ENCODE peak calls at places on chromosomes 11 and 22, in seven cellular contexts. V is HFF-Myc, J is astrocyte of the cerebellum, X is tibial artery, N is cardiac muscle cell, D is fibroblast of lung, S is lung. R is an unnamed sample.

GRCh38 chr22:49929553-49929979 is 11.1 kb downstream of the CRELD2 start:
- DNase-seq in V (no peak), J (no peak), X (no peak), N (peak; percentile 53), D (no peak), S (peak; percentile 65), R (peak; percentile 35)

GRCh38 chr11:86548278-86548917 is 124.0 kb downstream of the ME3 start:
- DNase-seq in V (no peak), J (no peak), X (no peak), N (peak; percentile 75), D (peak; percentile 85), S (no peak), R (peak; percentile 77)

GRCh38 chr11:115912484-115912945 is 408.3 kb upstream of the CADM1 start:
- DNase-seq in V (no peak), J (no peak), X (no peak), N (no peak), D (peak; percentile 35), S (no peak), R (no peak)

GRCh38 chr11:36295926-36296325 is at the start of gene PRR5L:
- DNase-seq in V (no peak), J (no peak), X (no peak), N (no peak), D (no peak), S (no peak), R (no peak)

GRCh38 chr11:119318240-119319135 is 1.6 kb upstream of the MCAM start:
- DNase-seq in V (no peak), J (no peak), X (peak; percentile 85), N (peak; percentile 85), D (peak; percentile 81), S (no peak), R (peak; percentile 79)

GRCh38 chr11:129866328-129866727 is 29.1 kb downstream of the NFRKB start:
- DNase-seq in V (no peak), J (no peak), X (no peak), N (no peak), D (no peak), S (no peak), R (no peak)

GRCh38 chr11:27429740-27430451 is 42.7 kb downstream of the LGR4 start:
- DNase-seq in V (no peak), J (peak; percentile 27), X (no peak), N (no peak), D (peak; percentile 62), S (no peak), R (no peak)

GRCh38 chr22:31345331-31346254 is 553 bp downstream of the PATZ1 start:
- DNase-seq in V (no peak), J (peak; percentile 68), X (peak; percentile 88), N (peak; percentile 91), D (peak; percentile 84), S (peak; percentile 75), R (peak; percentile 84)

GRCh38 chr11:44338721-44339529 is 29.0 kb upstream of the ALX4 start:
- DNase-seq in V (no peak), J (no peak), X (no peak), N (no peak), D (no peak), S (no peak), R (no peak)

GRCh38 chr11:11313426-11313825 is 39.6 kb downstream of the CSNK2A3 start:
- DNase-seq in V (peak; percentile 11), J (no peak), X (no peak), N (peak; percentile 17), D (peak; percentile 36), S (peak; percentile 55), R (peak; percentile 45)

GRCh38 chr11:19374189-19374588 is 133.4 kb upstream of the E2F8 start:
- DNase-seq in V (peak; percentile 43), J (no peak), X (no peak), N (peak; percentile 75), D (peak; percentile 85), S (no peak), R (peak; percentile 85)

GRCh38 chr11:26766996-26767395 is 45.1 kb upstream of the SLC5A12 start:
- DNase-seq in V (no peak), J (no peak), X (no peak), N (peak; percentile 29), D (peak; percentile 66), S (no peak), R (peak; percentile 21)

GRCh38 chr22:27687984-27688545 is 113.5 kb downstream of the MN1 start:
- DNase-seq in V (no peak), J (no peak), X (no peak), N (no peak), D (peak; percentile 23), S (no peak), R (no peak)

GRCh38 chr11:75760710-75761493 is 7.7 kb upstream of the DGAT2 start:
- DNase-seq in V (no peak), J (no peak), X (no peak), N (peak; percentile 52), D (peak; percentile 59), S (no peak), R (peak; percentile 50)

GRCh38 chr11:100637706-100638105 is 49.4 kb upstream of the ARHGAP42 start:
- DNase-seq in V (no peak), J (no peak), X (no peak), N (no peak), D (no peak), S (no peak), R (no peak)

GRCh38 chr22:23404689-23405365 is 175.3 kb downstream of the IGLL1 start:
- DNase-seq in V (no peak), J (peak; percentile 15), X (no peak), N (peak; percentile 48), D (no peak), S (no peak), R (peak; percentile 44)

GRCh38 chr11:1308745-1309497 is 511 bp downstream of the TOLLIP start:
- DNase-seq in V (no peak), J (no peak), X (peak; percentile 72), N (no peak), D (peak; percentile 35), S (no peak), R (no peak)

GRCh38 chr22:41656515-41656914 is 32.2 kb downstream of the SNU13 start:
- DNase-seq in V (no peak), J (no peak), X (peak; percentile 19), N (peak; percentile 14), D (no peak), S (no peak), R (no peak)

GRCh38 chr11:130133716-130134115 is 25.9 kb upstream of the ST14 start:
- DNase-seq in V (no peak), J (no peak), X (no peak), N (no peak), D (no peak), S (no peak), R (no peak)

DNA sequence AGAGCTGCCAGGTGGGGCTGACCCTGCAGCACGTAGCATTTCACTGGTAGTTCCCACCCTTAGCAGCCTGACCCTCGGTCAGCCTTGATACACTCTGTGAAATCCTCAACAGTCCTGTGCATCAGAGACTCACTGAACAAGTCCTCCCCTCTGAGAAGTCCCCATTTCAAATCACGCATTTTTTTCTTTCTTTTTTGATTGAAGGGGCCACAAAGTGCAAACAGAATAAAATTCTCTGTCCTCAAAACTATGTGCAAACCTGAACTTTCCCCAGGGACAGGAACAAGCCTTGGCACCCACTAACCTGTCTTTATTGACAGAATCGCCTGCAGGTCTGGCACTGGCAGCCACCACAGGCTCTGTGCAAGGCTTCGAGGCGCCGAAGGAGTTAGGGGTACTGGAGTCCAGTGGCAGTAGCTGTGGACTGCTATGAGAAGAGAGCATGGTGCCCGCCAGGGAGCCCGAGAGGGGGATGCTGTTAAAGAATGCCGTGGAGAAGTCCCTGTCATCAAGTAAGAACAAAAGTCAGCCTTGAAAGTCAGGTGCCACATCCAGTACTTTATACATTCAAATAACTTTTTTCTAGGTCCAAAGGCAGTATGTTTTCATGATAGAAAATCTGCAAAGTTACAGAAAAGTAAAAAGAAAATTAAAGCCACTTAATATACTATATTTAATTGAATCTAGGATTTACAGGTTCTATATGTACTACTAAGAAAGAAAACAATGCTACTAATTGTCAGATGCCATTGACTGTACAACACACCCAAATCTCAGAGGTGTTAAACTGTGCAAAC is 53.8 kb downstream of the HIRA start:
- DNase-seq in V (no peak), J (no peak), X (no peak), N (no peak), D (no peak), S (no peak), R (no peak)
- H3K4me3 ChIP-seq in V (no peak overlapping the region), J (no peak overlapping the region), X (no peak overlapping the region), N (no peak overlapping the region), D (no peak overlapping the region), S (no peak overlapping the region), R (no peak overlapping the region)

DNA sequence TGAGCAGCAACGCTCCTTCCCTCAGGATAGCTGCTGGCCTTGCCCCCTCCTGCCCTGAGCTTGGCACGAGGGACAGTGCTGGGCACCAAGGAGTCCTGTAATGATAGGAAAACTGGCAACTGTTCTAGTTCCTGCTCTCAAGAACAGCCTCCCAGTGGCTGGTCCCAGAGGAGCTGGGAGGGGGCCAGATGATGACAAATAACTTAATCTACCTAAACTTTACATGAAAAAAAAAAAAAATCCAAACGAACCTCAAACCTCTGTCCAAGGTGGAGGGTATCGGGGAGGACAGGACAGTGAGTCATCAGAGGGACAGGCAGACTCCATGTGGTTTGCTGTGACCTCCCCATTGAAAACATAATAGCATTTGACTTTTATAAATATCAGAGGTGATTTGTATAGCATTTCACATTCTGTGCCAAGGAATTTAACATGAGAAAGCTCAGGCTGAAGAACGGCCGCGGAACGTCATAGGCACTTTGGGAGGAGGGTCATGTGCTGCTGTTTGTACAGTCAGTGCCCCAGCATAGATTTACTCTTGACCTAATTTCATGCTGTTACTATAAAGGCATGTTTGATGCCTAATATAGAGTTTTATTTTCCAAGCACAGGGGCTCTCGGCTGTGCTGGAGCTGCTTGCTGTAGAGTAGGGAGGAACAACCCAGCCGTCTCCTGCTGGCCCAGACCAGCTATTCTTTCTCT is 98.2 kb upstream of the NNMT start:
- DNase-seq in V (peak; percentile 31), J (peak; percentile 98), X (peak; percentile 90), N (peak; percentile 98), D (peak; percentile 77), S (peak; percentile 82), R (peak; percentile 99)
- H3K4me3 ChIP-seq in V (no peak overlapping the region), J (no peak overlapping the region), X (peak overlapping the region; percentile 19), N (no peak overlapping the region), D (no peak overlapping the region), S (no peak overlapping the region), R (no peak overlapping the region)

DNA sequence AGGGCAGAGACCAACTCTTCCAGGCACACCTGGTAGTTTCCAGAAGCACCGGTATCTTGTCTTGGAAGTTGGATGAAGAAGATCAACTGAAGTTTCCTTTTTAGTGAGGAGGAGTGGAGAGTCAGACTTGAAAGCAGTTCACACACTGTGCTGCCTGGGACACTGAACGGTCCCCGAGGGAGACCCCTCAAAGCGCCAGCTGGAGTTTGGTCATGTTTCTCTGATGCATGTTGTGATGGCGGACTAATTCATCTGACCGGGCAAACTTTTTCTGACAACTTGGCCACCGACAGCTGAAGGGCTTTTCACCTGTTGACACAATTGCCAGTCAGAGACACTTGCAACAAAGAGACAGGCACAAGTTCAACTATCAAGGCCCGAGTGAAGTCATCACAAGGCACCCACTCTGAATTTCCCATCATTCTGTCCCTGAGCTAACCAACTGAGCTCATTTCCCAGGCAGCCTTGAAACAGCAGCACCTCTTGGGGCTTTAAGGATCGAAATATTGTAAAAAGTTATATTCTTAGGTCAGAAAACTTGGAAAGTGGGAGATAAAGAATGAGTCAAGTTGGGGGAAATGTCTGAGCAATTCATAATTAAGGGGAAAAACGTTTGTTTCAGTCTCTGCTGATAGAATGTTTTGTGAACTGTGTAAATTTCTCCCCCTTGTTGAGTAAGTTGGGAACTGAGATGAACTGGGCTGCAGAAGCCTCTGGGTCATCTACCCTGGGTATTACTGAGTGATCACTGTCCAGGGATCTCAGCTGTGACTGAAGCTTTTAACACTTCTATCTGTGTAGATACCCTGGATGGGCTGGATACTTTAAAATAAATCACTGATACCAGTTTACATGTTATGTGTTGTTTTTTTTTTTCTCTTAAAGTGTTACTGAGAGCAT is 46.2 kb downstream of the WT1 start:
- DNase-seq in V (no peak), J (no peak), X (no peak), N (peak; percentile 40), D (no peak), S (no peak), R (peak; percentile 56)
- H3K4me3 ChIP-seq in V (no peak overlapping the region), J (no peak overlapping the region), X (no peak overlapping the region), N (no peak overlapping the region), D (no peak overlapping the region), S (no peak overlapping the region), R (no peak overlapping the region)

GRCh38 chr22:45934659-45935341 is 42.2 kb downstream of the WNT7B start:
- DNase-seq in V (peak; percentile 55), J (peak; percentile 75), X (no peak), N (peak; percentile 62), D (peak; percentile 98), S (peak; percentile 44), R (peak; percentile 57)
- H3K4me3 ChIP-seq in V (peak overlapping the region; percentile 17), J (peak overlapping the region; percentile 2), X (no peak overlapping the region), N (no peak overlapping the region), D (no peak overlapping the region), S (no peak overlapping the region), R (no peak overlapping the region)

R was measured in fibroblast of pulmonary artery.